ENCODE peak calls at places on chromosomes 16 and 17, in seven cellular contexts. P is caudate nucleus, M is spleen, Y is WTC11, B is chondrocyte, A is left kidney, U is astrocyte of the spinal cord. I is an unnamed sample.

GRCh38 chr17:4858068-4858879 is 25.1 kb downstream of the MINK1 start:
- DNase-seq in Y (no peak), P (peak; percentile 55), A (peak; percentile 77), B (no peak), U (no peak), M (no peak), I (no peak)

GRCh38 chr16:88940196-88941050 is 36.6 kb downstream of the CBFA2T3 start:
- DNase-seq in U (no peak), B (no peak), M (peak; percentile 87), P (no peak), Y (peak; percentile 44), A (peak; percentile 60), I (no peak)

GRCh38 chr17:78899361-78900260 is 3.4 kb downstream of the CEP295NL start:
- DNase-seq in B (no peak), A (no peak), U (no peak), M (no peak), P (no peak), Y (peak; percentile 61), I (no peak)

GRCh38 chr17:17439971-17440843 is 36.6 kb upstream of the MED9 start:
- DNase-seq in A (peak; percentile 79), U (peak; percentile 63), Y (peak; percentile 84), M (peak; percentile 88), B (no peak), P (peak; percentile 19), I (peak; percentile 86)

GRCh38 chr17:33750943-33751701 is 458.0 kb upstream of the ASIC2 start:
- DNase-seq in Y (peak; percentile 78), M (peak; percentile 80), P (peak; percentile 52), U (peak; percentile 57), A (peak; percentile 80), B (no peak), I (peak; percentile 57)

GRCh38 chr16:1474471-1474795 is 395 bp downstream of the CLCN7 start:
- DNase-seq in Y (no peak), B (no peak), M (peak; percentile 84), A (peak; percentile 27), U (no peak), P (no peak), I (no peak)

GRCh38 chr17:78589885-78590284 is 12.7 kb upstream of the DNAH17 start:
- DNase-seq in P (no peak), U (no peak), M (peak; percentile 63), A (no peak), Y (no peak), B (no peak), I (no peak)

GRCh38 chr16:17850626-17851265 is 380.0 kb upstream of the XYLT1 start:
- DNase-seq in Y (no peak), P (no peak), U (no peak), M (no peak), B (no peak), A (peak; percentile 43), I (no peak)

GRCh38 chr16:23651943-23652468 is 10.7 kb downstream of the DCTN5 start:
- DNase-seq in B (no peak), A (no peak), U (no peak), Y (no peak), M (no peak), P (no peak), I (no peak)

GRCh38 chr17:13365331-13365730 is 236.4 kb downstream of the HS3ST3A1 start:
- DNase-seq in Y (no peak), M (no peak), B (no peak), P (no peak), U (no peak), A (no peak), I (no peak)

GRCh38 chr16:1385232-1385631 is 29.3 kb downstream of the UNKL start:
- DNase-seq in Y (no peak), B (no peak), A (no peak), M (no peak), U (no peak), P (no peak), I (no peak)

GRCh38 chr17:1491406-1492248 is 859 bp downstream of the MYO1C start:
- DNase-seq in B (no peak), P (no peak), M (peak; percentile 92), U (peak; percentile 34), A (peak; percentile 66), Y (peak; percentile 35), I (no peak)

GRCh38 chr17:917391-917811 is 62.2 kb downstream of the NXN start:
- DNase-seq in P (no peak), Y (no peak), B (no peak), M (peak; percentile 75), A (no peak), U (no peak), I (no peak)

GRCh38 chr17:76179496-76180467 is 38.7 kb upstream of the FOXJ1 start:
- DNase-seq in Y (no peak), M (no peak), P (no peak), U (no peak), B (no peak), A (no peak), I (no peak)